ENCODE peak calls at places on chromosomes 16 and 17, in ten cellular contexts. F, I, P, H, K, L, Q, Z, T and N are unnamed samples.

GRCh38 chr16:55572439-55572838 is 6.0 kb downstream of the CAPNS2 start:
- DNase-seq in L (no peak), P (no peak), I (no peak), H (no peak), T (no peak), K (no peak), F (no peak), Z (no peak), Q (no peak), N (no peak)

GRCh38 chr16:69503244-69503643 is 62.5 kb upstream of the NFAT5 start:
- DNase-seq in Z (no peak), I (no peak), F (no peak), T (no peak), L (no peak), H (no peak), Q (no peak), P (no peak), K (no peak), N (no peak)

GRCh38 chr16:57265850-57266530 is 18.5 kb downstream of the PLLP start:
- DNase-seq in T (no peak), I (no peak), Q (peak), H (peak), K (peak), L (peak), P (peak), Z (peak), F (no peak), N (no peak)

GRCh38 chr17:9669551-9670008 is 24.3 kb downstream of the USP43 start:
- DNase-seq in T (no peak), F (no peak), Z (peak), I (no peak), H (no peak), K (no peak), Q (peak), P (no peak), L (no peak), N (no peak)

GRCh38 chr17:14301761-14302401 is 1.0 kb downstream of the HS3ST3B1 start:
- DNase-seq in Q (no peak), K (peak), F (no peak), I (no peak), L (peak), Z (no peak), H (peak), T (peak), P (no peak), N (no peak)

GRCh38 chr16:85090166-85090565 is 22.1 kb downstream of the CIBAR2 start:
- DNase-seq in P (no peak), Q (no peak), K (no peak), Z (no peak), T (no peak), L (no peak), H (no peak), F (no peak), I (no peak), N (no peak)

GRCh38 chr17:40018211-40019121 is 3.2 kb downstream of the CSF3 start:
- DNase-seq in P (peak), Q (no peak), F (no peak), H (no peak), Z (no peak), I (no peak), T (peak), K (no peak), L (peak), N (no peak)

GRCh38 chr16:9406039-9406438 is 314.6 kb downstream of the HAPSTR1 start:
- DNase-seq in T (no peak), Z (no peak), Q (no peak), F (no peak), I (no peak), H (no peak), P (no peak), L (no peak), K (no peak), N (no peak)

GRCh38 chr17:80720624-80721577 is 176.3 kb downstream of the RPTOR start:
- DNase-seq in T (no peak), I (no peak), P (no peak), H (peak), K (no peak), F (no peak), Q (peak), L (peak), Z (peak), N (peak)

GRCh38 chr17:50625032-50625871 is 9.4 kb upstream of the ABCC3 start:
- DNase-seq in H (no peak), P (no peak), L (no peak), Q (no peak), T (no peak), F (no peak), K (no peak), Z (no peak), I (no peak), N (no peak)

GRCh38 chr17:17096438-17097178 is 54.4 kb downstream of the MPRIP start:
- DNase-seq in F (no peak), Q (no peak), L (peak), T (no peak), P (no peak), H (peak), K (peak), I (no peak), Z (no peak), N (no peak)

GRCh38 chr17:56031636-56032035 is 121.6 kb upstream of the ANKFN1 start:
- DNase-seq in L (no peak), H (no peak), Q (no peak), F (no peak), Z (no peak), I (no peak), P (no peak), K (no peak), T (no peak), N (no peak)

GRCh38 chr17:64262422-64263260 is at the start of gene TEX2:
- DNase-seq in P (peak), Q (peak), Z (peak), I (no peak), K (peak), F (no peak), H (peak), T (peak), L (peak), N (no peak)

GRCh38 chr16:49563666-49564065 is 190.1 kb downstream of the C16orf78 start:
- DNase-seq in L (peak), H (no peak), Q (no peak), K (peak), Z (no peak), I (no peak), T (no peak), F (no peak), P (no peak), N (no peak)

GRCh38 chr16:4795828-4796572 is 831 bp downstream of the SMIM22 start:
- DNase-seq in T (no peak), K (no peak), Z (peak), L (no peak), H (peak), I (no peak), Q (no peak), P (no peak), F (no peak), N (no peak)

GRCh38 chr16:4796982-4797804 is 2.0 kb downstream of the SMIM22 start:
- DNase-seq in Z (no peak), P (no peak), I (no peak), K (no peak), H (peak), L (no peak), T (no peak), F (no peak), Q (no peak), N (no peak)

GRCh38 chr16:4792951-4793513 is 2.1 kb upstream of the SMIM22 start:
- DNase-seq in K (no peak), H (no peak), F (no peak), P (no peak), Z (no peak), T (no peak), Q (no peak), I (no peak), L (no peak), N (no peak)

GRCh38 chr16:4797805-4798252 is 2.7 kb downstream of the SMIM22 start:
- DNase-seq in Z (no peak), I (no peak), F (no peak), Q (no peak), K (no peak), L (no peak), H (no peak), T (no peak), P (no peak), N (no peak)

GRCh38 chr16:4795181-4795827 is at the start of gene SMIM22:
- DNase-seq in I (no peak), Q (no peak), T (no peak), K (no peak), F (no peak), L (no peak), Z (peak), P (no peak), H (peak), N (no peak)
- H3K27ac ChIP-seq in I (no peak), Q (peak), T (no peak), K (no peak), F (no peak), L (no peak), Z (peak), P (no peak), H (peak), N (no peak)

DNA sequence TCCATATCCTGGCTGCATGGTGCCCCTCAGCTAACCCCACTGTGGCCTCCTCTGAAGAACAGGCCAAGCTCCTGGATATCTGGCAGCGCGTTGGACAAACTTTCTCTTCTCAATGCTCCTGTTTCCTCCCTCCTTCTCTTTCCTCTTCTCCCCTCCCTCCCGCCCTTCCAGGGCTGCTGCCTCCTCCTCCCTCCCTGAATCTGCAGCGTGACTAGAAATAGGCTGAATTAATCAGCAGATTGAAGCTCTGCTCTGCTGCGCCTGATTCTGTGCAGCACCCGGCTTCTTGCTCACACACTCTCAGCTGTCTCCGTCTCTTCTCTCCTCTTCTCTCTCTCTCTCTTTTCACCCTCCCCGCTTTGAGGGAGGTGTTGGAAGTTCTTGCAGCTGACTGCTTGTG is 19.8 kb downstream of the TMEM94 start:
- DNase-seq in P (no peak), T (no peak), H (no peak), K (no peak), I (no peak), L (no peak), Q (no peak), F (peak), Z (no peak), N (no peak)
- H3K27ac ChIP-seq in P (peak), T (no peak), H (peak), K (no peak), I (peak), L (no peak), Q (peak), F (no peak), Z (no peak), N (no peak)

DNA sequence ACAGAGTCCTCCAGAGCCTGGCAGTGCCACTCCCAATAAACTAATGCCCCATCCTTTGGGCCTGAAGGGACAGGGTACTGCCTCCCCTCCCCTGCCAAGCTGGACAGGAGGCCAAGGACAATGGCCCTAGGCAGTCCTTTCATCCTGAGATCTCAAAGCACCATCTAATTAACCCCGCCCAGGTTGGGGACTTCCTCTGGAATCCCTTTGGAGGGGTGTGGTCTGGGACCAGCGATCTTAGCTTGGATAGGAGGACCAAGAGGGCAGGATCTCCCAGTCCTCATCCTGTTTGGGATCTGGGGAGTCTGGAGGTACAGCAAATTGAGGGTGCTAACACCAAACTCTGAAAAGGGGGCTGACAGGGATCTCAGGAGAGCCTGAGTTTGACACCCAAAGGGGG is 18.2 kb upstream of the SP6 start:
- DNase-seq in Z (no peak), L (no peak), Q (no peak), I (no peak), K (no peak), P (no peak), T (no peak), H (no peak), F (no peak), N (no peak)
- H3K27ac ChIP-seq in Z (no peak), L (no peak), Q (no peak), I (no peak), K (no peak), P (no peak), T (no peak), H (no peak), F (no peak), N (no peak)

GRCh38 chr16:74738816-74739215 is 35.8 kb downstream of the FA2H start:
- DNase-seq in T (no peak), F (no peak), I (no peak), Z (no peak), Q (no peak), L (no peak), P (no peak), H (no peak), K (peak), N (no peak)
- H3K27ac ChIP-seq in T (no peak), F (no peak), I (no peak), Z (peak), Q (peak), L (no peak), P (no peak), H (no peak), K (no peak), N (peak)

GRCh38 chr16:66375451-66375850 is 9.0 kb downstream of the CDH5 start:
- DNase-seq in Q (no peak), K (no peak), P (no peak), F (no peak), T (no peak), L (peak), Z (no peak), H (no peak), I (no peak), N (no peak)
- H3K27ac ChIP-seq in Q (no peak), K (no peak), P (peak), F (no peak), T (no peak), L (no peak), Z (no peak), H (no peak), I (no peak), N (no peak)

GRCh38 chr17:76892329-76892728 is 24.1 kb downstream of the MGAT5B start:
- DNase-seq in Q (no peak), I (no peak), F (no peak), P (no peak), Z (no peak), L (no peak), T (no peak), K (no peak), H (no peak), N (no peak)

GRCh38 chr17:76893623-76894358 is 25.6 kb downstream of the MGAT5B start:
- DNase-seq in T (no peak), H (no peak), K (peak), Q (no peak), I (no peak), P (no peak), L (no peak), Z (no peak), F (no peak), N (no peak)

GRCh38 chr17:76899414-76899813 is 31.2 kb downstream of the MGAT5B start:
- DNase-seq in L (no peak), Z (no peak), K (no peak), H (no peak), T (no peak), F (no peak), P (no peak), Q (no peak), I (no peak), N (no peak)

GRCh38 chr17:76897023-76897422 is 28.8 kb downstream of the MGAT5B start:
- DNase-seq in H (no peak), L (no peak), P (no peak), I (no peak), Q (no peak), K (no peak), Z (no peak), F (no peak), T (no peak), N (no peak)

GRCh38 chr17:76894842-76895241 is 26.6 kb downstream of the MGAT5B start:
- DNase-seq in T (no peak), L (no peak), H (no peak), Z (no peak), Q (no peak), F (no peak), I (no peak), P (no peak), K (no peak), N (no peak)
- H3K27ac ChIP-seq in T (no peak), L (no peak), H (no peak), Z (no peak), Q (no peak), F (no peak), I (no peak), P (no peak), K (no peak), N (no peak)

DNA sequence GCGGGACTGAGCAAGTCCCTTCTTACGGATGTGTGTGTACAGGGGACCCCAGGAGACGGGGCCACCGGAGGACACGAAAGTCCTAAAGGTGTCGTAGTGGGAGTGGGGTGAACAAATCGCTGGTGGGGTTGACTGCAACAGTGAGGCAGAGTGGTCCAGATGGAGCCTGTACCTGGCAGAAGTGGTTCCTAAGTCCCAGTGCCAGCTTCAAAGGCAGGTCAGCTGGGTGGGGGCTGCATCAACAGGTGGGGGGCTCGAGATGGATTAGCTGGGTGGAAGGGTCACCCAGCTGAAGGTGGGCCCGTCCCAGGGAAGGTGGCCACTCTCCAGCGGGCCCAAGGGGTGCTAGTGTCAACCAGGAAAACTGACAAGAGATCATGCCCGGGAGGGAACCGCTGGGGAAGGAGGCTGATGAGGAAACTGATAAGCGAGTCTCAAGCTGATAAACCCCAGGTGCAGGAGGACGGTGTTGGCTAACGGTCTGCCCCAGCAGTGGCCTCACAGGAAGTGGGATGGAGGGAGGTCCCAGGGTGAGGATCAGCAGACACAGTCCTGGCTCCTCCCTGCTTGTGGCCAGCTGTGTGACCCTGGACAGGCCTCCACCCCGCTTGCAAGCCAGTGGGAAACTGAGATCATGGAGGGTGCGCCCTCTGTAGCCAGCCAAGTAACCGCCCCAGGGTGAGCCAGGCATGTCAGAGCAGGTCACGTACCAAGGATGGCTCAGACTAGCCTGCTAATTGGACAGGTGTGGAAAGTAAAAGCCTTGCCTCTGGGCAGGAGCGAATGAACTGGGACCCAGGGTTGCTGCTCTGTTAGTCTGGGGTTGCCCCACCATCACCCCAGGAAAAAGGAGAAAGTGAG is 1.0 kb downstream of the ORAI3 start:
- DNase-seq in Z (peak), K (peak), I (peak), P (peak), T (peak), L (peak), Q (peak), F (no peak), H (peak), N (peak)
- H3K27ac ChIP-seq in Z (no peak), K (no peak), I (peak), P (peak), T (no peak), L (peak), Q (peak), F (no peak), H (peak), N (peak)

DNA sequence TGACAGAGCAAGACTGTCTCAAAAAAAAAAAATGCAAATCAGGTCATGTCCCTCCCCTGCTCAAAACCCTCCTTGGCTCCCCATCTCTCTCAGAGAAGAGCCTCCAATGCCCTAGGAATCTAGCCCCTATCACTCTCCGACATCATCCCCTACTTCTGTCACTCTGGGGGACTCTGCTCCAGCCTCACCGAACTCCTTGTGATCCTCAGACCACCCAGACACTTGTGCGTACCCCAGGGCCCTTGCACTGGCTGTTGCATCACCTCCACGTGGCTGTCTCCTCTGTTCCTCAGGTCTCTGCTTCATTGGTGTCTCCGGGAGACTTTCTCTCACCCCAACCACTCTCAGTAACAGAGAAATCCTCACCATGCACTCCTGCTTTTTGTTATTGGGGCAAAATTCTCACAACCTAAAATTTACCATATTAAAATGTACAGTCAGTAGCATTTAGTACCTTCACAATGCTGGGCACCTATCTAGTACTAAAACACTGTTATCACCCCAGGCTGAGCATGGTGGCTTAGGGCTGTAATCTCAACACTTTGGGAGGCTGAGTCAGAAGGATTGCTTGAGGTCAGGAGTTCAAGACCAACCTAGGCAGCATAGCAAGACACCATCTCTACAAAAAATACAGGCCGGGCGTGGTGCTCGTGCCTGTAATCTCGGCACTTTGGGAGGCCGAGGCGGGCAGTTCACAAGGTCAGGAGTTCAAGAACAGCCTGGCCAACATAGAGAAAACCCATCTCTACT is 15.2 kb downstream of the PLA2G10 start:
- DNase-seq in P (no peak), K (no peak), T (no peak), Q (no peak), I (no peak), F (no peak), L (no peak), H (no peak), Z (no peak), N (no peak)
- H3K27ac ChIP-seq in P (no peak), K (no peak), T (no peak), Q (no peak), I (no peak), F (no peak), L (no peak), H (no peak), Z (no peak), N (no peak)

DNA sequence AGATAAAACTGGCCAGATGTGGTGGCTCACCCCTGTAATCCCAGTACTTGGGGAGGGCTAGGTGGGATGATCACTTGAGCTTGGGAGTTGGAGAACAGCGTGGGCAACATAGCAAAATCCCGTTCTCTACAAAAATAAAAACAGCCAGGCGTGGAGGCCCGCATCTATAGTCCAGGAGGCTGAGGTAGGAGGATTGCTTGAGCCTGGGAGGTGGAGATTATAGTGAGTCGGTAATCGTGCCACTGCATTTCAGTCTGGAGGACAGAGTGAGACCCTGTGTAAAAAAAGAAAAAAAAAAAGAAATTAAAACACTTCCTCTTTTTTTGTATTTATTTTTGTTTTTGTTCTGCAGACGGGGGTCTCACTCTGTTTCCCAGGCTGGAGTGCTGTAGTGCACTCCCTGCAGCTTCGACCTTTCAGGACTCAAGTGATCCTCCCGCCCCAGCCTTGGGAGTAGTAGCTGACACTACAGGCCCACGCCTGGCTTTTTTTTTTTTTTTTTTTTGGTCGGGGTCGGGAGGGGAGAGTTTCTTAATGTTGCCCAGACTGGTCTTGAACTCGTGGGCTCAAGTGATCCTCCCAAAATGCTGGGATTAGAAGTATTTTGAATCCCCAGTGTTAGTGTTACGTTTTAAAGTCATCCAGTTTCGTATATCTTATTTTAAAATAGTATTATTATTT is 1.5 kb downstream of the IST1 start:
- DNase-seq in T (no peak), I (no peak), F (no peak), H (no peak), P (no peak), Q (no peak), Z (no peak), L (peak), K (no peak), N (no peak)
- H3K27ac ChIP-seq in T (no peak), I (peak), F (no peak), H (peak), P (peak), Q (no peak), Z (no peak), L (peak), K (no peak), N (peak)